ENCODE peak calls at places on chromosomes 12 and 14, in seven cellular contexts. J is HCT116, O is SK-N-SH, P is PC-3, G is GM23338, A is PC-9, Z is OCI-LY7. D is an unnamed sample.

GRCh38 chr14:97109234-97109633 is 312.1 kb downstream of the VRK1 start:
- DNase-seq in P (no peak), J (no peak), Z (no peak), A (no peak), G (no peak), O (no peak), D (no peak)

GRCh38 chr12:47214771-47215170 is 135.0 kb upstream of the AMIGO2 start:
- DNase-seq in J (no peak), A (no peak), O (no peak), G (no peak), Z (no peak), P (no peak), D (no peak)

GRCh38 chr14:33335366-33335765 is 396.7 kb downstream of the NPAS3 start:
- DNase-seq in Z (no peak), G (no peak), J (no peak), P (no peak), O (no peak), A (no peak), D (no peak)

GRCh38 chr14:68891851-68892660 is 87.0 kb downstream of the ACTN1 start:
- DNase-seq in A (no peak), Z (no peak), P (peak; percentile 31), O (no peak), J (no peak), G (no peak), D (no peak)

GRCh38 chr12:111406474-111407370 is 999 bp downstream of the SH2B3 start:
- DNase-seq in A (no peak), O (peak; percentile 44), J (no peak), P (no peak), Z (peak; percentile 48), G (no peak), D (peak; percentile 13)

GRCh38 chr12:53380797-53381738 is 1.1 kb downstream of the SP1 start:
- DNase-seq in J (no peak), O (no peak), P (peak; percentile 64), Z (no peak), A (peak; percentile 67), G (peak; percentile 45), D (no peak)

GRCh38 chr14:91417134-91417982 is at the start of gene CCDC88C:
- DNase-seq in Z (peak; percentile 84), A (peak; percentile 45), J (peak; percentile 22), G (peak; percentile 71), O (peak; percentile 93), P (peak; percentile 68), D (peak; percentile 61)

GRCh38 chr12:52166672-52167071 is 25.1 kb downstream of the KRT80 start:
- DNase-seq in Z (no peak), A (no peak), O (no peak), P (no peak), J (no peak), G (no peak), D (no peak)

GRCh38 chr14:103028161-103028767 is 29.1 kb downstream of the CDC42BPB start:
- DNase-seq in G (no peak), J (no peak), O (no peak), Z (no peak), P (no peak), A (peak; percentile 75), D (no peak)

GRCh38 chr14:74257078-74257987 is 18.1 kb downstream of the VSX2 start:
- DNase-seq in P (peak; percentile 61), Z (peak; percentile 71), A (no peak), O (peak; percentile 95), J (no peak), G (peak; percentile 78), D (peak; percentile 14)

GRCh38 chr14:103728141-103728540 is 12.5 kb downstream of the ZFYVE21 start:
- DNase-seq in P (no peak), A (no peak), G (no peak), O (no peak), Z (no peak), J (no peak), D (no peak)

GRCh38 chr12:30782316-30783173 is 27.8 kb upstream of the CAPRIN2 start:
- DNase-seq in O (no peak), G (no peak), J (no peak), Z (no peak), A (no peak), P (no peak), D (no peak)

GRCh38 chr14:99254391-99255009 is 17.5 kb downstream of the BCL11B start:
- DNase-seq in Z (no peak), O (no peak), G (no peak), P (no peak), A (no peak), J (no peak), D (no peak)

GRCh38 chr12:82524636-82525035 is 162.1 kb upstream of the TMTC2 start:
- DNase-seq in J (no peak), Z (no peak), P (no peak), G (no peak), O (no peak), A (no peak), D (no peak)

GRCh38 chr12:57611116-57611809 is at the start of gene ARHGEF25:
- DNase-seq in J (no peak), Z (no peak), A (no peak), P (peak; percentile 35), O (peak; percentile 97), G (peak; percentile 81), D (peak; percentile 19)

GRCh38 chr14:97219356-97220017 is 422.3 kb downstream of the VRK1 start:
- DNase-seq in A (no peak), J (no peak), G (peak; percentile 21), P (no peak), O (peak; percentile 10), Z (no peak), D (no peak)

GRCh38 chr12:120142231-120142877 is 25.8 kb upstream of the RAB35 start:
- DNase-seq in Z (no peak), P (peak; percentile 61), J (no peak), A (no peak), O (no peak), G (no peak), D (no peak)

GRCh38 chr12:125329239-125330238 is 264.3 kb downstream of the AACS start:
- DNase-seq in O (no peak), A (no peak), J (no peak), P (no peak), Z (no peak), G (peak; percentile 77), D (no peak)

GRCh38 chr12:44053550-44054243 is 217.8 kb downstream of the TMEM117 start:
- DNase-seq in O (no peak), P (peak; percentile 63), G (no peak), J (no peak), Z (no peak), A (no peak), D (no peak)

GRCh38 chr12:47155457-47156166 is 75.9 kb upstream of the AMIGO2 start:
- DNase-seq in J (no peak), G (no peak), P (no peak), O (no peak), Z (no peak), A (no peak), D (peak; percentile 35)

GRCh38 chr14:34223302-34224150 is 238.5 kb downstream of the SPTSSA start:
- DNase-seq in J (no peak), G (peak; percentile 49), O (no peak), A (no peak), P (peak; percentile 26), Z (no peak), D (no peak)

GRCh38 chr12:104387190-104387589 is 69.6 kb upstream of the CHST11 start:
- DNase-seq in P (no peak), A (peak; percentile 32), G (no peak), J (no peak), O (peak; percentile 43), Z (no peak), D (no peak)

DNA sequence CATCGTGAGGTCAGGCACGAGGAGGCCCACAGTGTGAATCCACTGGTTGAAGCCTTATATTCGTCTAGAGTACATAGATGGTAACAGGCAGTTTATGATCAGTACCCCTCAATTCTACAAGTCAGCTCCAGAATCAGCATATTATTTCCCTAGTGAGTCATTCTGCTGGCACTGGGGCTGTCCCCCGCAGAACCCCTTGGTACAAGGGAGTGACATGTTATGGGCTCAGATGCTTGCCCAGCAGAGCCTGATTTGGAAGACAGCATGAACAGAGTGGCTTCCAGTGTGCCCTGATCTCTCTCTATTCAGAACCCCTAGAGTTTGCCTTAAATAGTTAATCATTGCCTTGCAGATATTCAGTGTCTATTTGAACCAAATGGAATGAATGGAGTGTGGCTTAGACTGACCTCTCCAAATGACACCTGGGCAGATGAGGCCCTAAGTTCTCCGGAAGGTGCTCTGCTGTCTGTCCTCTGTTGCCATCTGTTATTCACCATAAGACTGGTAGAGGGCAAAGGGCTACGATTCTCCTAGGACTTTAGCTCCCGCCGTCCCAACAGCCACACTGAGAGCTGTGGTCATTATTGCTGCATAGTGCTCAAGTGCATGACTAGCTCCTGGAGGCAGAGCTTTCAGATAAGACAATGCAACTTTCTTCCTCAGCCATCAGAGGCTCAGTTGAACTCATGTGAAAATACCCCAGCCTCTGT is 41.1 kb downstream of the CACNA2D4 start:
- DNase-seq in G (no peak), A (no peak), O (no peak), P (no peak), J (no peak), Z (no peak), D (no peak)
- H3K9me2 ChIP-seq in G (no peaks in the 10 kb centered on the region), A (no peaks in the 10 kb centered on the region), O (no peaks in the 10 kb centered on the region), P (no peaks in the 10 kb centered on the region), J (no peaks in the 10 kb centered on the region), Z (no peaks in the 10 kb centered on the region), D (no peaks in the 10 kb centered on the region)

GRCh38 chr12:19946549-19946948 is 421.8 kb upstream of the PDE3A start:
- DNase-seq in O (no peak), P (peak; percentile 62), A (no peak), Z (no peak), G (no peak), J (no peak), D (no peak)
- H3K27ac ChIP-seq in O (peak overlapping the region; percentile 94), P (no peak overlapping the region), A (no peak overlapping the region), Z (no peak overlapping the region), G (no peak overlapping the region), J (no peak overlapping the region), D (no peak overlapping the region)

DNA sequence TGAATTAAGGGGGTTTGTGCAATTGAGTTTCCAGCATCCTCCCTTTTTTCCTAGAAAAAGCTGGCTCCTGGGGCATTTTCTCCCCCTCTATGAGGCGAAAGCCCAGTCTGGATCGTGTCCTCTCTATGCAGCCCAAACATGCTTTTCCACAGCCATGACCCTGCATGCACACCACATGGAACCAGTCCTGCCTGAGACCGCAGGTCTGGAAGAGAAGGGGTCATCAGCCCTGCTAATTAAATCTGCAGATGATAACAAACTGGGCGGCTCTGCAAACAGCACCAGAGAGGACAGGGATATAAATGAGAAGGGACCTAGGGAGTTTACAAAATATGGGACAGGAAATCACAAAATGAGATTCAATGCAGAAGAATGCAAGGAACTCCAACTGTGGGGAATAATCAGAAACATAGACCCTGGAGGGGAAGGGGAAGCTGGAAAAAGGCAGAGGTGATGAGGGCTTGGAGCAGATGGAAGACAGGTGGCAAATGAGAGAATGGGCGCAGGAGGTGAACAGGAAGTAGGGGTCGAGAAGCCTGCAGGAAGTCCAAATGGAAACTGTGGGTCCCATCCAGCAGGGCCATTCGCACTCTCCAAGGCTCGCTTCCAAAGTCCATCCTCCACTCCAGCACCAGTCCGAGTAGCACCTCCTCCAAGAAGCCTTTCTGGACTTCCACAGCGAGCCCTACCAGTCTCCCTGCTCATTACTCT is 76.3 kb downstream of the ANO2 start:
- DNase-seq in J (no peak), O (no peak), Z (no peak), G (no peak), A (no peak), P (no peak), D (no peak)
- H3K9me2 ChIP-seq in J (no peaks in the 10 kb centered on the region), O (no peaks in the 10 kb centered on the region), Z (no peaks in the 10 kb centered on the region), G (peaks cover 8% of the 10 kb centered on the region), A (no peaks in the 10 kb centered on the region), P (no peaks in the 10 kb centered on the region), D (no peaks in the 10 kb centered on the region)

DNA sequence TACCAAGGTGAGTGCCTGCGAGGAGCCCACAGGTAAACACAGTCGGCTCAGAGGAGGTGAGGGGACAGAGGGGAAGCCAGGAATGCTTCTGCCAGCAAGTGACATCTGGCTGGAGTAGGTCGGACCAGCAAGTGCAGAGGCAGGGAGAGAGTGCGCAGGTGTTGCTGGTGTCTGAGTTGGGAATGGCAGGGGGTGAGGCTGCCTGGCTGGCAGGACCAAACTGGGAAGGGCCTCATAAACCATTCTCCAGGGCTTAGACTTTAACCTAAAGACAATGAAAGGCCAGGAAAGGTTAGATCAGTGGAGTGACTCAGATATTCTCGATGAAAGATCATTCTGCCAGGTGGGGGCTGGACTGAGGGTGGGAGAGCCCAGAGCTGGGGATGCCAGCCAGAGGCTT is 66.4 kb downstream of the ITPK1 start:
- DNase-seq in P (no peak), O (no peak), G (no peak), A (peak; percentile 68), Z (no peak), J (no peak), D (no peak)
- H3K27ac ChIP-seq in P (no peak overlapping the region), O (no peak overlapping the region), G (no peak overlapping the region), A (peak overlapping the region; percentile 39), Z (no peak overlapping the region), J (no peak overlapping the region), D (no peak overlapping the region)